ENCODE peak calls at places on chromosome 3, in four cellular contexts. B is H9, S is mesendoderm, X is IMR-90. J is an unnamed sample.

GRCh38 chr3:40523781-40524180 is 979 bp upstream of the ZNF621 start:
- DNase-seq in S (no peak), X (no peak), B (no peak), J (no peak)

GRCh38 chr3:27905625-27906024 is 183.5 kb upstream of the EOMES start:
- DNase-seq in B (no peak), S (peak), X (no peak), J (no peak)

GRCh38 chr3:158672293-158673176 is at the start of gene LXN:
- DNase-seq in S (peak), X (peak), B (peak), J (peak)

GRCh38 chr3:80771085-80771484 is 990.4 kb downstream of the GBE1 start:
- DNase-seq in B (no peak), X (no peak), S (no peak), J (no peak)

GRCh38 chr3:71570453-71571038 is 13.0 kb downstream of the FOXP1 start:
- DNase-seq in X (no peak), S (no peak), B (no peak), J (no peak)

GRCh38 chr3:194632211-194632982 is 822 bp downstream of the TMEM44 start:
- DNase-seq in X (peak), B (no peak), S (no peak), J (no peak)

GRCh38 chr3:72418149-72418686 is 430.0 kb downstream of the SHQ1 start:
- DNase-seq in B (no peak), S (no peak), X (peak), J (no peak)

GRCh38 chr3:49021813-49022720 is at the start of gene NDUFAF3:
- DNase-seq in S (peak), X (peak), B (peak), J (peak)

GRCh38 chr3:180990494-180990893 is 958 bp upstream of the DNAJC19 start:
- DNase-seq in B (no peak), X (no peak), S (no peak), J (no peak)

GRCh38 chr3:176375519-176375918 is 821.8 kb downstream of the TBL1XR1 start:
- DNase-seq in B (no peak), S (peak), X (no peak), J (no peak)

GRCh38 chr3:100333051-100333450 is 1.5 kb upstream of the NIT2 start:
- DNase-seq in B (no peak), S (no peak), X (no peak), J (no peak)

GRCh38 chr3:55616803-55617202 is 129.7 kb upstream of the WNT5A start:
- DNase-seq in X (no peak), S (peak), B (no peak), J (no peak)

GRCh38 chr3:31294430-31295149 is 238.1 kb upstream of the STT3B start:
- DNase-seq in B (no peak), X (peak), S (no peak), J (no peak)

GRCh38 chr3:37400355-37400754 is 226.0 kb upstream of the LRRFIP2 start:
- DNase-seq in B (no peak), S (no peak), X (no peak), J (no peak)

GRCh38 chr3:186109897-186110803 is 1.3 kb upstream of the ETV5 start:
- DNase-seq in B (peak), S (peak), X (peak), J (no peak)

GRCh38 chr3:96192951-96193350 is 621.4 kb upstream of the EPHA6 start:
- DNase-seq in X (no peak), B (no peak), S (no peak), J (no peak)

GRCh38 chr3:15289661-15290060 is 42.7 kb downstream of the SH3BP5 start:
- DNase-seq in S (no peak), B (no peak), X (no peak), J (no peak)

GRCh38 chr3:196634224-196634623 is 5.3 kb upstream of the NRROS start:
- DNase-seq in B (no peak), S (no peak), X (no peak), J (no peak)
- H3K56ac ChIP-seq in B (no peak), S (no peak), X (no peak), J (no peak)

GRCh38 chr3:141737108-141737507 is 990 bp upstream of the RNF7 start:
- DNase-seq in X (no peak), S (no peak), B (no peak), J (no peak)

GRCh38 chr3:141737828-141738635 is at the start of gene RNF7:
- DNase-seq in X (peak), S (peak), B (peak), J (peak)

GRCh38 chr3:141739731-141740130 is 1.6 kb downstream of the RNF7 start:
- DNase-seq in B (no peak), X (no peak), S (no peak), J (no peak)

GRCh38 chr3:141740349-141740748 is 2.3 kb downstream of the RNF7 start:
- DNase-seq in S (no peak), B (no peak), X (no peak), J (no peak)

GRCh38 chr3:141738636-141739363 is 702 bp downstream of the RNF7 start:
- DNase-seq in X (peak), B (no peak), S (peak), J (no peak)
- H3K4ac ChIP-seq in X (peak), B (no peak), S (peak), J (no peak)

GRCh38 chr3:137081711-137082110 is 123.9 kb downstream of the IL20RB start:
- DNase-seq in B (no peak), X (no peak), S (no peak), J (no peak)
- H3K56ac ChIP-seq in B (no peak), X (no peak), S (no peak), J (no peak)

DNA sequence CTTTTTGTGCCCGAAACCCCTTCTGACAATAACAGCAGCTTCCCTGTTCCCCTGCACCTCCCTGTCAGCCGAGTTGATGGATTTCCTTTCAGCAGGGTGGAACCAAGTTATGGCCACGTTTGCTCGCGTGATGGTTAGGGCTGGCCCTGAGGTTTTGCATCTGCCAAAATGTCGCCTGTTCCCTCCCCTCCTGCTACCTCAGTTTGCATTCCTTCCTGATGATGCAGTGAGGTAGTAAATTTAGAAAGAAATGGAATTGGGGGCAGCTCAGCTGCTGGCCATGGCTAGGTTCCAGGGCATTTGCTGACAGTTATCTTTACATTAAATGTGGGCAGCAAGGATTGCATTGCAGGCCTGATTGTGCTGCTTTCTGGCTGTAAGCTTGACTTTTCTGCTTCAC is 13.2 kb downstream of the LIMD1 start:
- DNase-seq in B (no peak), X (peak), S (peak), J (no peak)
- H3K4ac ChIP-seq in B (no peak), X (peak), S (no peak), J (no peak)